ENCODE peak calls at places on chromosome 9, in seven cellular contexts. G is MM.1S; C is psoas muscle; S is aorta; H is heart left ventricle; X is SJSA1; O is CD4-positive, alpha-beta T cell. Q is an unnamed sample.

GRCh38 chr9:132990781-132991180 is 12.3 kb downstream of the GFI1B start:
- DNase-seq in G (no peak), C (no peak), S (no peak), H (no peak), X (no peak), O (no peak), Q (no peak)

GRCh38 chr9:126055386-126055785 is 271.2 kb upstream of the MVB12B start:
- DNase-seq in G (no peak), C (no peak), S (peak), H (no peak), X (no peak), O (no peak), Q (no peak)

GRCh38 chr9:90421786-90422185 is 220.8 kb downstream of the DIRAS2 start:
- DNase-seq in G (no peak), C (no peak), S (no peak), H (no peak), X (no peak), O (no peak), Q (no peak)

GRCh38 chr9:10274983-10275382 is 337.8 kb downstream of the PTPRD start:
- DNase-seq in G (no peak), C (no peak), S (no peak), H (no peak), X (no peak), O (no peak), Q (no peak)

GRCh38 chr9:96100385-96100978 is 201.5 kb downstream of the HSD17B3 start:
- DNase-seq in G (no peak), C (no peak), S (no peak), H (no peak), X (peak), O (no peak), Q (no peak)

GRCh38 chr9:89863141-89863540 is 258.3 kb downstream of the GADD45G start:
- DNase-seq in G (no peak), C (no peak), S (peak), H (no peak), X (no peak), O (no peak), Q (no peak)

GRCh38 chr9:13431137-13431536 is 151.6 kb upstream of the MPDZ start:
- DNase-seq in G (no peak), C (no peak), S (no peak), H (no peak), X (no peak), O (no peak), Q (peak)

GRCh38 chr9:133739408-133740280 is 1.5 kb upstream of the SARDH start:
- DNase-seq in G (no peak), C (no peak), S (peak), H (no peak), X (peak), O (no peak), Q (no peak)

GRCh38 chr9:127562271-127562780 is 49.8 kb upstream of the STXBP1 start:
- DNase-seq in G (no peak), C (no peak), S (no peak), H (no peak), X (no peak), O (no peak), Q (no peak)

GRCh38 chr9:98365227-98365669 is 109.8 kb upstream of the TBC1D2 start:
- DNase-seq in G (peak), C (no peak), S (no peak), H (no peak), X (no peak), O (no peak), Q (no peak)

GRCh38 chr9:134223091-134223490 is 58.7 kb upstream of the RNU6ATAC start:
- DNase-seq in G (no peak), C (peak), S (peak), H (no peak), X (no peak), O (no peak), Q (no peak)

GRCh38 chr9:81687521-81688261 is 1.7 kb downstream of the TLE1 start:
- DNase-seq in G (no peak), C (peak), S (peak), H (peak), X (peak), O (no peak), Q (no peak)

GRCh38 chr9:33120620-33121019 is 44.1 kb upstream of the SMU1 start:
- DNase-seq in G (no peak), C (no peak), S (no peak), H (no peak), X (no peak), O (no peak), Q (no peak)

GRCh38 chr9:33114746-33115145 is 38.3 kb upstream of the SMU1 start:
- DNase-seq in G (no peak), C (no peak), S (no peak), H (no peak), X (no peak), O (no peak), Q (no peak)

GRCh38 chr9:33117816-33118215 is 41.3 kb upstream of the SMU1 start:
- DNase-seq in G (no peak), C (no peak), S (peak), H (no peak), X (no peak), O (no peak), Q (no peak)

GRCh38 chr9:33116855-33117254 is 40.4 kb upstream of the SMU1 start:
- DNase-seq in G (no peak), C (no peak), S (peak), H (no peak), X (no peak), O (no peak), Q (no peak)

DNA sequence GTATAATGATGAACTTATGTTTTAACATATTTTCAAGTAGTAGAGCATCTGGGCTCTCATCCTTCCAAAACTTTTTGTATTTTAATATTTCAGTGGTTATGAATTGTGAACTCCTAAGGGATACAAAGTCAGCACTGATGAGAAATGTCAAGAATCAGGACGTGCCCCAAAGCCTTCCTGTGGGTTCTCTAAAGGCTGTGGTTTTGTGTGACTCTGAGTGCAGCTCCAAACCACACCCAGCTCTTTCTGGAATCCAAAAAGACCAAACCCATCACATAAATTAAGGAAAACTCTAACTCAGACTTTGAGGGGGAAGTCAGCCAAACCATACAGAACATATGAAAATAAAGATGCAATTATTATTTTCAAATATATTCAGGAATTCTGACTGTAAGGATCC is 40.8 kb upstream of the SMU1 start:
- DNase-seq in G (no peak), C (no peak), S (no peak), H (no peak), X (no peak), O (no peak), Q (no peak)
- H3K27ac ChIP-seq in G (peak), C (no peak), S (no peak), H (peak), X (no peak), O (no peak), Q (no peak)

GRCh38 chr9:110327735-110328134 is 9.9 kb downstream of the TXNDC8 start:
- DNase-seq in G (no peak), C (no peak), S (no peak), H (no peak), X (no peak), O (no peak), Q (no peak)
- H3K27ac ChIP-seq in G (no peak), C (no peak), S (no peak), H (no peak), X (no peak), O (no peak), Q (no peak)

GRCh38 chr9:21558627-21559401 is 76.7 kb upstream of the IFNE start:
- DNase-seq in G (no peak), C (no peak), S (no peak), H (no peak), X (no peak), O (no peak), Q (no peak)
- H3K27ac ChIP-seq in G (no peak), C (no peak), S (no peak), H (no peak), X (peak), O (no peak), Q (no peak)

DNA sequence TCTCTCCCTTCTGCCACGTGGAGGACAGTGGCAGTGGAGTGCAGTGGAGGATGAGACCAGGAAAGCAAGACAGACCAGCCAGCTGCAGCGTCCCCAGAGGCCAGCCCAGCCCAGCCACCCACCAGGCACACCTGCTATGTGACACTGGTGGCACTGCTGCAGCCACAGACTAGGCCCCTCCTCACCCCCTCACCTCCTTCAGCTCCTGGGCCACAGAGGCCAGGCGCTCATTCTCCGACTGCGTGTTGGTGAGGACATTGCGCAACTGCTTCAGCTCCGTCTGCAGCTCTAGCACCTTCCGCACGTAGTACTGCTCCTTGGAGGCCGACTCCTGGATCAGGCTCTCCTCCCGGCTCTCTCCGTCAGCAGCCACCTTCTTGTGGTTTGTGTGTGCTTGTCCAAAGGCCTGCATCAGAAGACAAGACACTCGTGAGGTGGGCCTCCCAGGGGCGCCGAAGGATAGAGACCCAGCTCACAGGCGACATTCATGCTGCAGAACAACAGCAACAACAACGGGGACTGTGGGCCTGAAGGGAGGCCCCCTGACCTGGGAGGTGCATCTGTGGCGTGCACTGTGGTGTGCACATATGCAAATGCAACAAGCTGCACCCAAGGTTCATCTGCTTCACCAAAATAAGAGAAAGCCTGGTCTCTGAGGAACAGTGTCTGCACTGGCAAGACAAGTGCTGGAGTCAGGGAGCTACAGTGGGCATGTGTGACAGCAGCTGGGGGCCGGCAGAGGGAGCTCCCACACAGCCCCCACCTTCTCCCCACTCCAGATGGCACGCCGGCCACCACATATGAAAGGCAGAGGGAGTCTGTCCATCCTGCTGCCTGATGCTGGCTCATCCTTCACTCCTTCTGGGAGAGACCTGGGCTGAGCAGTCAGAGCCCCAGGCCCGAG is 35.5 kb downstream of the BICD2 start:
- DNase-seq in G (no peak), C (peak), S (peak), H (peak), X (peak), O (no peak), Q (peak)
- H3K27ac ChIP-seq in G (no peak), C (no peak), S (no peak), H (no peak), X (no peak), O (no peak), Q (no peak)

DNA sequence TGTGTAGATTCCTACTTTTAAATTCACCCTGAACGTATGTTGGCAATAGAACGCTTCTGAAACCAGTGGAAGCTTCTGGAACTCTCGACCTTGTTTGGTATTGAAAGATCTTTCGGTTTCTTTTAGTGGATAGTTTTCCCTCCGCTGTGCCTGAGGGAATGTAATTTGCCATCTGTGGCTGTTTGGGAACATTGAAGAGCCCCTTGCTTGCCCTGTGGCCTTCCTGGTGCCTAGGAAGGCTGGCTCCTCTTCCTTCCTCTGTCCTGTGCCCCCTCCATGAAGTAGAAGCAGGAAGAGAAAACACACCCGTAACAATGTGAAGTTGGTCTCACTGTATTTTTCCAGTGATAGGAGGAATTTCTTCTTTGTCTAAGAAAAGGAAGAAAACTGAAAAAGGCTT is 274.3 kb downstream of the AOPEP start:
- DNase-seq in G (no peak), C (no peak), S (no peak), H (no peak), X (no peak), O (no peak), Q (no peak)
- H3K27ac ChIP-seq in G (no peak), C (peak), S (peak), H (peak), X (no peak), O (no peak), Q (no peak)

Q was measured in caudate nucleus.